ENCODE peak calls at places on chromosomes 6 and 20, in five cellular contexts. U is Panc1; O is psoas muscle; N is CD8-positive, alpha-beta T cell; Z is lung. C is an unnamed sample. For H3K36me3, the result is how much of the 10 kb centered on the place peaks cover.

GRCh38 chr6:29641430-29642213 is 8.6 kb upstream of the GABBR1 start:
- DNase-seq in U (no peak), O (no peak), N (peak), Z (no peak), C (no peak)

GRCh38 chr6:81998432-81998831 is 246.0 kb upstream of the TENT5A start:
- DNase-seq in U (no peak), O (no peak), N (no peak), Z (no peak), C (no peak)

GRCh38 chr6:7542065-7542877 is 800 bp downstream of the DSP start:
- DNase-seq in U (no peak), O (peak), N (no peak), Z (no peak), C (no peak)

GRCh38 chr6:103784117-103784516 is 1075.6 kb downstream of the HACE1 start:
- DNase-seq in U (no peak), O (no peak), N (no peak), Z (no peak), C (no peak)

GRCh38 chr6:50030777-50031562 is 9.2 kb upstream of the DEFB110 start:
- DNase-seq in U (no peak), O (no peak), N (no peak), Z (no peak), C (no peak)

GRCh38 chr6:128131566-128131965 is 230.7 kb upstream of the THEMIS start:
- DNase-seq in U (no peak), O (no peak), N (no peak), Z (no peak), C (no peak)

GRCh38 chr20:32028647-32029372 is 18.6 kb downstream of the CCM2L start:
- DNase-seq in U (no peak), O (no peak), N (no peak), Z (no peak), C (no peak)

GRCh38 chr6:3322366-3322890 is 63.7 kb downstream of the PSMG4 start:
- DNase-seq in U (no peak), O (no peak), N (no peak), Z (no peak), C (no peak)

GRCh38 chr6:16762265-16762546 is 946 bp upstream of the ATXN1 start:
- DNase-seq in U (no peak), O (no peak), N (no peak), Z (no peak), C (no peak)

GRCh38 chr20:13355386-13355785 is 134.3 kb downstream of the ISM1 start:
- DNase-seq in U (no peak), O (no peak), N (no peak), Z (peak), C (no peak)

GRCh38 chr20:57249073-57249472 is 17.4 kb downstream of the BMP7 start:
- DNase-seq in U (no peak), O (no peak), N (no peak), Z (no peak), C (no peak)

GRCh38 chr6:163724196-163724595 is 309.7 kb downstream of the QKI start:
- DNase-seq in U (no peak), O (no peak), N (no peak), Z (no peak), C (no peak)

GRCh38 chr6:163721435-163721834 is 306.9 kb downstream of the QKI start:
- DNase-seq in U (no peak), O (no peak), N (no peak), Z (no peak), C (no peak)

GRCh38 chr6:163725008-163725941 is 310.8 kb downstream of the QKI start:
- DNase-seq in U (no peak), O (no peak), N (no peak), Z (no peak), C (no peak)

GRCh38 chr6:163722293-163722692 is 307.8 kb downstream of the QKI start:
- DNase-seq in U (no peak), O (no peak), N (no peak), Z (no peak), C (no peak)

DNA sequence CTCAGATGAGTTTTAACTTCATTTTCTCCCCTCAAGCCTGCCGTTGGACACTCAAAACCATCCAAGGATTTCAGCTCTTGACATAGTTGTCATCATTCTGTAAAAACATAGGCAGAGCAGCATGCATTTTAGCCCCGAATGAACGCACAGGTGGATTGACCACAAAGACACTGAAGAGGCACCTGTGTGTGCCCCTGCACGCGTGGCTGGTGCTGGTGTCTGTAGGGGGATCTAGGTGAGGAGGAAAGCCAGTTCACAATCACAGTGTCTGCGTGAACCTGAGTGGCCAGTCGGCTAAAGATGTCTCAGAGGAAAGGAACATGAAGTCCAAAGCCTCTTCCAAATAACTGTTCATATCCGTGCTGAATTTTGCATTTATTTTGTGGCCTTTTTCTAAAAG is 309.2 kb downstream of the QKI start:
- DNase-seq in U (no peak), O (no peak), N (no peak), Z (no peak), C (no peak)
- H3K4me3 ChIP-seq in U (no peak), O (no peak), N (no peak), Z (no peak), C (no peak)

DNA sequence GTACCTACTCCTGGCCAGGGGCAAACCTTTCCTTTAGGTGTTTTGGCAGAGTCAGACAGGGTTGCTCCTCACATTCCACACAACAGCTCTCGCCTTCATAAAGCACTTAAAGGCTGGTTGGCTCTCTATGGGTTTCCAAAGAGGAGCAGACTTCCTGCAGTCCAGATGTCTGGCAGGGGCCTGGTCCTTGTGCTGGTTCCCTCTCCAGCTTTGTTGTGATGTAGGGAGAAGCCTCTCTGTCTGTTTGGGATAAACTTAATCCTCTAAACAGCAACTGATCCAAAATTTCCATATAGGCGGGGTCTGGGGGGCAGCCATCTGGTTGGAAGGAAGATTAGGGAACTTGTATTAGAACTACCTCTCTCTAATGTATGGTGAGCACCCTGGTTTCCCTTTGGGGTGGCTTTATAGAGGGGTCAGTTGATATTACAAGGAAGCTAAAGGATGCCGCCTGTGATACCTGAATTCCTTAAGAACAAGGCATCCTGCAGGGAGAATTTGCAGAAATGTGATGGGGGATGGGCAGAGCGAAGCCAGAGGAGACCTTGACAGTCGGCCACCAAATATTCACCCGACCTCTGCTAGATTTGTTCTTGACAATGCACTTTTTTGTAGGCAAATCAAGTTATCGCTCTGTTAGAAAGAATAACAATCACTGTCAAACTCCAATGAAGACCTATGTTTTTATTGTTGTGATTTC is 93.8 kb upstream of the RALGAPA2 start:
- DNase-seq in U (no peak), O (no peak), N (no peak), Z (no peak), C (no peak)
- H3K27ac ChIP-seq in U (no peak), O (no peak), N (no peak), Z (no peak), C (no peak)

GRCh38 chr20:33889312-33889711 is 78.2 kb downstream of the CHMP4B start:
- DNase-seq in U (no peak), O (no peak), N (no peak), Z (no peak), C (no peak)

GRCh38 chr20:33893314-33893713 is 82.2 kb downstream of the CHMP4B start:
- DNase-seq in U (no peak), O (no peak), N (no peak), Z (no peak), C (no peak)

GRCh38 chr20:33894798-33895197 is 83.7 kb downstream of the CHMP4B start:
- DNase-seq in U (no peak), O (no peak), N (no peak), Z (no peak), C (no peak)

GRCh38 chr20:33884633-33885032 is 73.5 kb downstream of the CHMP4B start:
- DNase-seq in U (no peak), O (no peak), N (no peak), Z (no peak), C (no peak)

GRCh38 chr20:33890557-33890956 is 79.4 kb downstream of the CHMP4B start:
- DNase-seq in U (no peak), O (no peak), N (no peak), Z (no peak), C (no peak)
- H3K36me3 ChIP-seq in U (under half), O (under half), N (under half), Z (under half), C (under half)

GRCh38 chr6:26322645-26323482 is 42.1 kb upstream of the BTN3A2 start:
- DNase-seq in U (peak), O (no peak), N (peak), Z (peak), C (no peak)
- H3K4me3 ChIP-seq in U (peak), O (peak), N (peak), Z (no peak), C (peak)

C was measured in ascending aorta.